ENCODE peak calls at places on chromosomes 11 and 22, in six cellular contexts. H is SJCRH30; V is CD8-positive, alpha-beta memory T cell; R is neural progenitor cell; J is transverse colon; Q is osteoblast. L is an unnamed sample. For H3K36me3, the result is how much of the 10 kb centered on the place peaks cover.

GRCh38 chr11:88301478-88302140 is 35.9 kb downstream of the CTSC start:
- DNase-seq in H (no peak), V (peak), R (no peak), J (no peak), Q (peak), L (no peak)

GRCh38 chr22:36463783-36464184 is 17.7 kb downstream of the TXN2 start:
- DNase-seq in H (no peak), V (no peak), R (no peak), J (no peak), Q (no peak), L (no peak)

GRCh38 chr11:17607572-17608570 is 60.8 kb downstream of the OTOG start:
- DNase-seq in H (no peak), V (no peak), R (no peak), J (no peak), Q (peak), L (no peak)

GRCh38 chr11:126346586-126346940 is 8.9 kb upstream of the ST3GAL4 start:
- DNase-seq in H (no peak), V (no peak), R (no peak), J (no peak), Q (no peak), L (no peak)

GRCh38 chr11:128701086-128701485 is 7.2 kb downstream of the FLI1 start:
- DNase-seq in H (no peak), V (no peak), R (no peak), J (no peak), Q (peak), L (no peak)

GRCh38 chr11:132126973-132127900 is 756.8 kb downstream of the NTM start:
- DNase-seq in H (peak), V (no peak), R (peak), J (peak), Q (peak), L (peak)

GRCh38 chr22:25388415-25388814 is 169.0 kb downstream of the CRYBB2 start:
- DNase-seq in H (no peak), V (no peak), R (no peak), J (no peak), Q (no peak), L (no peak)

GRCh38 chr22:32619614-32620426 is 145.2 kb downstream of the FBXO7 start:
- DNase-seq in H (peak), V (no peak), R (no peak), J (no peak), Q (no peak), L (no peak)

GRCh38 chr11:99020324-99021225 is at the start of gene CNTN5:
- DNase-seq in H (peak), V (no peak), R (peak), J (peak), Q (no peak), L (peak)

GRCh38 chr11:72015511-72016061 is 16.9 kb downstream of the IL18BP start:
- DNase-seq in H (no peak), V (no peak), R (peak), J (no peak), Q (peak), L (peak)

GRCh38 chr11:72012897-72013721 is 14.4 kb downstream of the IL18BP start:
- DNase-seq in H (no peak), V (no peak), R (no peak), J (no peak), Q (peak), L (no peak)

GRCh38 chr11:72012091-72012630 is 13.5 kb downstream of the IL18BP start:
- DNase-seq in H (no peak), V (no peak), R (no peak), J (no peak), Q (peak), L (no peak)

GRCh38 chr11:72013765-72014711 is 15.3 kb downstream of the IL18BP start:
- DNase-seq in H (no peak), V (no peak), R (no peak), J (no peak), Q (peak), L (no peak)

DNA sequence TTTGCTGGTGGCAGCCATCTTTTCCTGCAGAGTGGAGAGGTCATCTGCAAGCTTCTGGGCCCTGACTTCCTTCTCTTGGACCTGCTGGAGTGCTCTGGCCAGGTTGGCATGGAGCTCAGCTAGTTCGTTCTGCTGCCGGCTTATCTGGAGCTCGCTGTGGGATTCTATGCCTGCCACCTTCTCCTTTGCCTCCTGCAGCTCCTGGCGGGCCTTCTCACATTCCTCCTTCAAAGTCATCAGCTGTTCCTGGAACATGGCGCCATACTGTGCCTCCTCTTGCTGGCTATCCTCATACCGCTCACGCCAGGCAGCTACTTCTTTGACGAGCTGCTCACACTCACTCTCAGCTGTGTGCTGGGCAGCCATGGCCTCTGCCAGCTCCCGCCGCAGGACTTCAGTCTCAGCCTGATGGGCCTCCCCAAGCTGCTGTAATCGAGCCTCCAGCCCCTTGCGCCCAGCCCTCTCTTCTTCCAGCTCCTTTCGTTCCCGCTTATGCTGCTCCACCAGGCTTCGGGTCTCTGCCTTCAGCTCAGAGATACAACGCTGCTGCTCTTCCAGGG is 16.1 kb downstream of the IL18BP start:
- DNase-seq in H (no peak), V (no peak), R (no peak), J (no peak), Q (peak), L (no peak)
- H3K36me3 ChIP-seq in H (half or more), V (half or more), R (under half), J (under half), Q (half or more), L (half or more)

DNA sequence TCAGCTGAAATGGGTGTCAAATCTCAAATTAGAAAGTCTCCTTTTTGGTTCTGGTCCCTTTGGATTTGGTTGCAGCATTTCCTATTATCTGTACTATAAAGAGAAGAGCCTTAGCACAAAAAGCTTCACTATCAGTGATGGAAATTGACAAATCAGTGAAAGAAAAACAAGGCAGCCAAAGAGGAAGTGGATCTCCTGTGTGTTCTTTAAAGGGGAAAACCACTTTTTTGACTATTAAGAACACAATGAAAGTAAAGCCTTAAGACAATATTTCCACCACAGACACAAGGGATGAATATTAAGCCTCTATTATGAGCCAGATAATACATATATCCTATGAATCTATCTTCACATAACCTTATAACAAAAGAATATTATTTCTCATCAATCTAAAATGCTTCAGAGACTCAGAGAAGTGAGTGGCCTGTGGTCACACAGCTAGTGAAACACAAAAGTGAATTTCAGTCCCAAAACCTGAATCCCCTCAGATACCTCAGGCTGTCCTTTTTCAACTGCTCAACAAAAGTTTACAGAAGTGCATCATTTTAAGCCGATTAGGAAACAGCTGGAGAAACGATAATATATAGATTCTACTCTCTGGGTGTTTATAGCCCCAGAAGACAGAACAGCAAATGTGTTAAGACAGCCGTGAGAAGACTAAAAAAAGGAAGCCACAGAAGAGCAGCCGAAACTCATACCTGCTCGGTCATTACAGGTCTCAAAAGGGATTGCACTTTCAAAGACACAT is 24.4 kb upstream of the FSHB start:
- DNase-seq in H (no peak), V (no peak), R (no peak), J (no peak), Q (no peak), L (no peak)
- H3K4me3 ChIP-seq in H (no peak), V (no peak), R (no peak), J (no peak), Q (no peak), L (no peak)

DNA sequence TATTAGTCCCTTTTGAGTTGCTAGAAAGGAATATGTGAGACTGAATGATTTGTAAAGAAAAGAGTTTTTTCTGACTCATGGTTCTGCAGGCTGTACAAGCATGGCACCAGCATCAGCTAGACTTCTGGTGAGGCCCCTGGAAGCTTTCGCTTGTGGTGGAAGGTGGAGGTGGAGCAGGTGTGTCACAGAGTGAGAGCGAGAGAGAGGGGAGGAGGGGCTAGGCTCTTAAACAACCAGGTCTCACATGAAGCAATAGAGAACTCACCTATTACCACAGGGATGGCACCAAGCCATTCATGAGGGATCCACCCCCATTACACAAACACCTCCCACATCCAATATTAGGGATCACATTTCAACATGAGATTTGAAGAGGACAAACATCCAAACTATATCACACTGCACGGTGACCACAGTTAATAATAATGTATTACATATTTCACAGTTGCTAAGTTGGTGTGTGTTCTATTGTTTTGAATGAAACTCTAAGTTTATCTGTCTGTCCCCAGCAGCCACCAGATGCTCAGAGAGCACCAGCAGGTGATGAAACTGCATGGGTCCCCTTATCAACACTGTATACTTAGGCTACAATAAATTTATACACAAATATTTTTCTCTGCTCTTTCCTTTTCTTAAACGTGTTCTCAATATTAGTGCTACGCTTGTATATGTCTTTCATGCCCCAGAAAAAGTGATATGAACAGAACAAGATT is 14.1 kb downstream of the ZFP91 start:
- DNase-seq in H (no peak), V (no peak), R (no peak), J (peak), Q (no peak), L (no peak)
- H3K36me3 ChIP-seq in H (under half), V (under half), R (under half), J (under half), Q (under half), L (under half)

GRCh38 chr11:92969634-92970347 is at the start of gene MTNR1B:
- DNase-seq in H (no peak), V (no peak), R (peak), J (no peak), Q (peak), L (no peak)
- H3K4me3 ChIP-seq in H (no peak), V (no peak), R (peak), J (no peak), Q (peak), L (no peak)

GRCh38 chr11:72038491-72038890 is 39.8 kb downstream of the IL18BP start:
- DNase-seq in H (no peak), V (no peak), R (no peak), J (peak), Q (peak), L (no peak)
- H3K36me3 ChIP-seq in H (under half), V (under half), R (under half), J (under half), Q (under half), L (under half)

DNA sequence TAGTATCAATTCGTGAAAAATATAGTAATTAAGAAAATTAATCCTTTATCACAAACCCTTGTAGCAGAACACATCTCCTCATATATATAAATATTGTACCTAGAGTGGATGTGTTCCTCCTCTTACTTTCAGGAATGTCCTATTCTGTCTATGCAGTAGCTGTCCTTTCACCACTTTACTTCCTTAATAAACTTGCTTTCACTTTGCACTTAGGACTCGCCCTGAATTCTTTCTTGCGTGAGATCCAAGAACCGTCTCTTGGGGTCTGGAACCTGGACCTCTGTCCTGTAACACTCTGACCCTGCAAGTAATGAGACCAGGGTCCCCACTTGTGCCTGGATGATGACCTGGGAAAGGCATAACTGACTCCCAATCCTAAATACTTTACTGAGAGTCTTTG is 69.5 kb downstream of the FAM168A start:
- DNase-seq in H (no peak), V (no peak), R (no peak), J (no peak), Q (no peak), L (no peak)
- H3K4me3 ChIP-seq in H (no peak), V (no peak), R (no peak), J (peak), Q (peak), L (no peak)

DNA sequence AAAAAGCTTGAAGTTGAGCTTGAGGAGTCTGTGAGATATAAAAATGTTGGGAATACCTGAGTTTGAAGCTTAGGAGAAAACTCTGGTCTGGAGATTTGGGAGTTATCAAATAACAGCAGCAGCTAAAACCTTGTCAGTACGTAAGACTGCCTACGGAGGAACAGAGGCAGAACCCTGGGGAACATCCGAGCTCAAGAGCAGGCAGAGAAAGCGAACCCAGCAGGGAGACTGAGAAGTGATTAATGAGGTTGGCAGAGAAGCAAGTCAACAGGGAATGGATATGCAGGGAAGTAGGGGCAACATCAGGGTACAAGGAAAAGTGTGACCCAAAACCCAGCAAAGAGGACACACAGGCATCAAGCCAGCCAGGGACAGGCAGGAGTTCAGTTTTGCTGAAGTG is 12.6 kb upstream of the MTFP1 start:
- DNase-seq in H (no peak), V (no peak), R (no peak), J (no peak), Q (no peak), L (no peak)
- H3K36me3 ChIP-seq in H (under half), V (under half), R (under half), J (under half), Q (half or more), L (under half)

GRCh38 chr11:112454841-112455240 is 194.2 kb upstream of the PLET1 start:
- DNase-seq in H (no peak), V (no peak), R (no peak), J (no peak), Q (no peak), L (no peak)

GRCh38 chr11:112460141-112460540 is 199.5 kb upstream of the PLET1 start:
- DNase-seq in H (no peak), V (no peak), R (no peak), J (no peak), Q (no peak), L (no peak)

GRCh38 chr11:112455791-112456190 is 195.1 kb upstream of the PLET1 start:
- DNase-seq in H (peak), V (no peak), R (no peak), J (no peak), Q (no peak), L (no peak)

GRCh38 chr11:112457532-112457931 is 196.9 kb upstream of the PLET1 start:
- DNase-seq in H (no peak), V (no peak), R (no peak), J (no peak), Q (no peak), L (no peak)

GRCh38 chr11:112459001-112459400 is 198.3 kb upstream of the PLET1 start:
- DNase-seq in H (peak), V (no peak), R (no peak), J (no peak), Q (peak), L (no peak)
- H3K4me3 ChIP-seq in H (peak), V (no peak), R (no peak), J (no peak), Q (peak), L (no peak)

L was measured in WERI-Rb-1.